ENCODE peak calls at places on chromosomes 7 and 10, in eight cellular contexts. V, N, B, U, K, M, A and H are unnamed samples.

GRCh38 chr10:59560990-59561389 is 148.7 kb downstream of the SLC16A9 start:
- DNase-seq in A (no peak), N (no peak), B (no peak), K (no peak), V (no peak), M (no peak), U (no peak), H (no peak)

GRCh38 chr10:17257466-17258321 is 29.7 kb downstream of the VIM start:
- DNase-seq in V (peak), M (peak), U (peak), N (no peak), K (peak), A (peak), B (peak), H (peak)

GRCh38 chr7:43454936-43455518 is 127.9 kb upstream of the STK17A start:
- DNase-seq in N (no peak), M (peak), K (no peak), A (peak), B (peak), U (no peak), V (no peak), H (peak)

GRCh38 chr7:66016131-66016461 is 34.1 kb upstream of the GUSB start:
- DNase-seq in K (peak), V (no peak), A (peak), B (no peak), M (peak), N (no peak), U (no peak), H (peak)

GRCh38 chr7:21146642-21147423 is 281.1 kb upstream of the SP4 start:
- DNase-seq in N (no peak), A (no peak), V (no peak), U (no peak), M (no peak), B (no peak), K (no peak), H (no peak)

GRCh38 chr7:81447351-81447952 is 322.4 kb downstream of the HGF start:
- DNase-seq in A (peak), N (no peak), M (peak), V (no peak), B (peak), U (peak), K (peak), H (peak)

GRCh38 chr10:18737841-18738240 is 78.6 kb downstream of the ARL5B start:
- DNase-seq in K (no peak), N (no peak), U (no peak), M (peak), B (no peak), V (no peak), A (peak), H (no peak)

GRCh38 chr10:48231699-48232315 is 42.7 kb downstream of the FRMPD2 start:
- DNase-seq in A (no peak), U (no peak), B (no peak), N (no peak), V (no peak), K (no peak), M (no peak), H (peak)

GRCh38 chr10:48516878-48517277 is 88.0 kb downstream of the ARHGAP22 start:
- DNase-seq in M (no peak), K (no peak), B (no peak), U (no peak), A (no peak), N (no peak), V (peak), H (no peak)

GRCh38 chr7:12550956-12551355 is 19.6 kb upstream of the SCIN start:
- DNase-seq in A (no peak), V (no peak), U (no peak), B (no peak), M (peak), N (no peak), K (no peak), H (no peak)

GRCh38 chr10:75211007-75211735 is 575 bp downstream of the VDAC2 start:
- DNase-seq in B (no peak), U (peak), K (peak), M (peak), V (no peak), A (peak), N (no peak), H (peak)

GRCh38 chr7:128887169-128888038 is 23.1 kb downstream of the KCP start:
- DNase-seq in A (no peak), U (no peak), V (no peak), K (no peak), B (no peak), N (no peak), M (no peak), H (no peak)

GRCh38 chr10:37952926-37953325 is 23.5 kb downstream of the ZNF25 start:
- DNase-seq in B (no peak), M (no peak), V (no peak), N (no peak), U (no peak), A (no peak), K (no peak), H (no peak)

GRCh38 chr7:40230086-40230485 is 95.3 kb downstream of the SUGCT start:
- DNase-seq in U (no peak), M (no peak), K (no peak), A (no peak), B (no peak), N (no peak), V (no peak), H (no peak)

GRCh38 chr10:118610577-118610976 is 15.1 kb upstream of the PRLHR start:
- DNase-seq in A (no peak), V (no peak), N (no peak), M (no peak), K (no peak), B (no peak), U (no peak), H (no peak)

GRCh38 chr10:118621304-118621942 is 26.0 kb upstream of the PRLHR start:
- DNase-seq in M (no peak), U (no peak), B (no peak), K (no peak), V (no peak), N (no peak), A (peak), H (peak)

GRCh38 chr10:118615888-118616287 is 20.4 kb upstream of the PRLHR start:
- DNase-seq in K (no peak), A (peak), N (no peak), U (no peak), B (peak), M (peak), V (no peak), H (peak)
- TF ChIP-seq CTCF in K (no peak), A (no peak), N (no peak), U (no peak), B (no peak), M (no peak), V (no peak), H (peak)

GRCh38 chr7:3200504-3200903 is 100.5 kb upstream of the SDK1 start:
- DNase-seq in M (peak), A (peak), V (no peak), N (no peak), K (peak), U (peak), B (peak), H (peak)
- TF ChIP-seq CTCF in M (peak), A (peak), V (no peak), N (peak), K (no peak), U (no peak), B (peak), H (peak)

GRCh38 chr10:127468632-127469031 is 80.5 kb upstream of the NPS start:
- DNase-seq in V (no peak), K (no peak), B (no peak), N (no peak), U (no peak), A (no peak), M (no peak), H (no peak)
- TF ChIP-seq CTCF in V (no peak), K (no peak), B (no peak), N (no peak), U (no peak), A (no peak), M (no peak), H (no peak)

DNA sequence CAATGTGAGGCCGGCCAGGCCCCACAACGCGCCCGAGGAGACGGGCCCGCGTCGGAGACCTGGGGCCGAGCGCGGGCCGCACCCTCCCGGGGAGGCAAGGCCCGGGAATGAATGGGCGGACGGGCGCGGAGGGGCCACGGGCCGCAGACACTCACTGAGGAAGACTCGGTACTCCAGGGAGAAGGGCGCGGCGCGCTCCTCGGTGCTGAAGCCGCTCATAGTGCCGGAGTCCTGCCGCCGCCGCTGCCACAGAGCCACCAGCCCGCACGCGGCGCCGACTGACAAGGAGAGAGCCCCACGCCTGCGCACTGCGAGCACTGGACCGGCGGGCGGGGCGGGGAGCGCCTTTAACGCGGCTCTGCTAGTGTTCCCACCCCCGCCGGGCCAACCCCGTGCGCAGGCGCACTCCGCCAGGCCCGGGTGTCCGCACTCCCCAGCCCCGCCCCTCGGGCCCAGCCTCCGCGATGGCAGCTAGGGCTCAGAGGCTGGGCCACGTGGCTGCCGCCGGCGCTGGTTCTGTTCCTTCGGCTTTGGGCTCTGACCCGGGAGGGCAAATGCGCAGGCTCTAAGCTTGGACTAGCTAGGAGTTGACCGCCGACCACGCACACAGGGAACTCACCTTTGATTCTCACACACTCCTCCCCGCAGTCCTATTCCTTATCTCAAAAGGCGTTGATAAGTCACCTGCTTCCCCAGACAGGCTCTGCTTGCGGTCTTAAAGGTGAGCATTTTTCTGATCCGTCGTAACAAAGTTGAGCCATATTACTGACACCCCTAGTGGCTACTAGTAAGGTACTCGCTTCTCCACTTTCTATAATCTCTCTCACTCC is at the start of gene PPA1:
- DNase-seq in N (peak), V (peak), M (peak), U (peak), B (peak), K (peak), A (peak), H (peak)
- TF ChIP-seq CTCF in N (no peak), V (no peak), M (peak), U (no peak), B (peak), K (no peak), A (no peak), H (no peak)

GRCh38 chr7:149742075-149742701 is 31.2 kb downstream of the ZNF467 start:
- DNase-seq in B (peak), A (peak), V (no peak), N (peak), K (peak), U (peak), M (peak), H (peak)
- TF ChIP-seq CTCF in B (peak), A (peak), V (peak), N (peak), K (peak), U (peak), M (peak), H (peak)

DNA sequence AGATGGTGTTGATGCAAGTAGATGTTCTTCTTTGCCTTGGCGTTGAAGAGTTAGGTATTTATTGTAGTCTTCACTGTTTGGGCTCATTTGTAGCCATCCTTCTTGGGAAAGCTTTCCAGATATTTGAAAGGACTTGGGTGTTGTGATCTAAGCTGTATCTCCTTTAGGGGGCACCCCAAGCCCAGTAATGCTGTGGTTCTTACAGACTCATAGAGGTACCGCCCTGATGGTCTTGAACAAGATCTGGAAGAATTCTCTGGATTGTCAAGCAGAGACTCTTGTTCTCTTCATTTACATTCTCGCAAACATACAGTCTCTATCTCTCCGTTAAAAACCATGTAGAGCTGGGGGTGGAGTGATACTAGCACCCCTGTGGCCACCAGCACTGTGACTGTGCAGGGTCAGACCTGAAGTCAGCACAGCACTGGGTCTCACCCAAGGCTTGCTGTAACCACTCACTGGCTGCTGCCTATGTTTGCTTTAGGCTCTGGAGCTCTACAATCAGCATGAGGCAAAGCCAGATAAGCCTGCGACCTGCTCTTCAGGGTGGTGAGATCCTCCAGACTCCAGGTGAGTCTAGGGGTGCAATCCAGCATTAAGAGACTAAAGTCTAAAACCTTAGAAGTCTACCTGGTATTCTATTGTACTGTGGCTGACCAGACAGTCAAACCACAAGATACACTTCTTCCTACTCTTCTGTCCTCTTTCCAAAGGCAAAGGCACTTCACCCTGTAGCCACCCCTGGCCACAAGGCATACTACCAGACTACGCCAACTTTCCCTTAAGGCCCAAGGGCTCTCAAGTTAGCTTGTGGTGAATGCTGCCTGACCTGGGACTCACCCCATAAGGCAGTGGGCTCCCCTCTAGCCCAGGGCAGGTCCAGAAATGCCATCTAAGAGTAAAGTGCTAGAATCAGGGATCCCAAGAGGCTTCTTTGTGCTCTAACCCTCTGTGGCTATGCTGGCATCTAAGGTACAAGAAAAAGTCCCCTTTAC is 209.7 kb upstream of the TMEM196 start:
- DNase-seq in M (peak), N (peak), U (peak), A (peak), B (no peak), V (no peak), K (peak), H (peak)
- TF ChIP-seq CTCF in M (peak), N (no peak), U (no peak), A (peak), B (peak), V (peak), K (no peak), H (peak)

DNA sequence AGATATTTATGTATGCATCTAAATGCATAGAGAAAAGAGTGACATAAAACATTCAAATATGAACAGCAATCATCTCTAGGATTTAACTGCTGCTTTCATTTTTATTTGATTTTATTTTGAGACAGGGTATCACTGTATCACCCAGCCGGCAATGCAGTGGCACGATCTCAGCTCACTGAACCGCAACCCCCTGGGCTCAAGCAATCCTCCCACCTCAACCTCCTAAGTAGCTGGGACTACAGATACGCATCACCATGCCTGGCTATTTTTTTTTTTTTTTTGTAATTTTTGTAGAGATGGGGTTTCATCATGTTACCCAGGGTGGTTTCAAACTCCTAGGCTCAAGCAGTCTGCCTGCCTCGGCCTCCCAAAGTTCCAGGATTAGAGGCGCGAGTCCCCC is 129.5 kb downstream of the KCNMA1 start:
- DNase-seq in B (no peak), N (no peak), U (no peak), M (no peak), K (no peak), A (no peak), V (no peak), H (no peak)
- TF ChIP-seq CTCF in B (no peak), N (no peak), U (no peak), M (no peak), K (no peak), A (no peak), V (no peak), H (no peak)

DNA sequence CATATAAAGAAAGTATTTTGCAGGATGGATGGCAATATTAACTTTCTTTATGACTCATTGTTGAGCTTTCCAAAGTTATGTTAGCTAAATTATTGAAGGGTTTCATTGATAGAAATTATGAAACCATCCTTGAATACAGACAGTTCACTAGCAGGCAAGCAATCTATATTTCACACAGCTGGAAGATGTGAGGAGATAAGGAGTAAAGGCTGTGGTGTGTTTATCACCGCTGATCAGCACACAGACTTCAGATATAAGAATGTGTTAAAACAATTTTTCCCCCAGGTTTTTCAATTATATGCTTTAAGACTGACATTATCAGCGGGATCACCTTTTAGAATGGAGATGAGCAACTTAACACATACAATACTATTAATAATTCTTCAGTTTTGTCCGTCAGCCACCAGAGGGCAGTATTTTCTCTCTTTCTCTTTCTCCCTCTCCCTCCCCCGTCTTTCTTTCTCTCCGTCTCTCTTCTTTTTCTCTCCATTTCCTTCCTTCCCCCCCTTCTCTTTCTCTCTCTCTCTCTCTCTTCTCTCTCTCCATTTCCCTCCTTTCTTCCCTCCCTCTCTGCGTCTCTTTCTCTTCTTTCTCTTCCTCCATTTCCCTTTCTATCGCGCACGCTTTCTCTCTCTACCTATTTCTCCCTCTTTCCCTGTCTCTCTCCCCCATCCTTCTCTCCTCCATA is 62.9 kb upstream of the FAM171A1 start:
- DNase-seq in U (peak), K (peak), A (peak), B (peak), M (peak), V (no peak), N (no peak), H (peak)
- TF ChIP-seq CTCF in U (peak), K (no peak), A (peak), B (peak), M (peak), V (peak), N (peak), H (peak)

DNA sequence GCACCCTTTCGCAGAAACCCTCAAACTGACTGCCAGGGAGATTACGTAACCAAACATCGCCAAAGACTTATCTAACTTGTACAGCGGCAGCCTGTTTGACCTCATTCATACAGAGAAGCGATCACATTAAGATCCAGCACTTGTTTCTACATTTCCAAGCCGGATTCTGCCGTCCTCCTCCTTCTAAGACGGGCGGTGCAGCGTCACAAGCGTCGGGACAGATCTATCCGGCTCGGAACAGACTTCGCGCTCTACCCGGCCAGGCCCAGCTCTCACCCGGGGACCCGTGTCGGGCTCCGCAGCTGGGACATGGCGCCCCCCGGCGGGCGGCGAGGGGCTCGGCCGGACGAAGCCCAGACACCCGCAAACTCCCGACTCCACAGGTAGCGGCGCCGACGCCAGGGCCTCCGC is 373 bp downstream of the H2AZ2 start:
- DNase-seq in B (peak), U (peak), N (peak), M (peak), K (peak), V (peak), A (peak), H (peak)
- TF ChIP-seq CTCF in B (peak), U (peak), N (peak), M (peak), K (peak), V (peak), A (peak), H (peak)